ENCODE peak calls at places on chromosomes 12 and 14, in five cellular contexts. G, W, U, X and T are unnamed samples.

GRCh38 chr12:4194661-4195060 is 78.9 kb upstream of the CCND2 start:
- DNase-seq in G (no peak), W (no peak), U (no peak), X (no peak), T (no peak)

GRCh38 chr14:88323520-88324199 is 591 bp upstream of the KCNK10 start:
- DNase-seq in G (no peak), W (no peak), U (peak), X (no peak), T (peak)

GRCh38 chr14:65792208-65792905 is 379.8 kb downstream of the FUT8 start:
- DNase-seq in G (no peak), W (no peak), U (peak), X (no peak), T (no peak)

GRCh38 chr14:92653162-92653651 is 95.2 kb downstream of the LGMN start:
- DNase-seq in G (no peak), W (no peak), U (no peak), X (no peak), T (no peak)

GRCh38 chr12:132954471-132955048 is 1.5 kb downstream of the ZNF605 start:
- DNase-seq in G (no peak), W (no peak), U (no peak), X (no peak), T (no peak)

GRCh38 chr12:23851602-23852001 is 97.9 kb downstream of the SOX5 start:
- DNase-seq in G (no peak), W (no peak), U (no peak), X (no peak), T (no peak)

GRCh38 chr12:26870491-26871419 is 37.8 kb upstream of the ITPR2 start:
- DNase-seq in G (no peak), W (no peak), U (peak), X (peak), T (no peak)

GRCh38 chr12:51951843-51952722 is 584 bp downstream of the ACVR1B start:
- DNase-seq in G (peak), W (no peak), U (peak), X (no peak), T (no peak)

GRCh38 chr12:47900480-47901129 is 4.2 kb downstream of the VDR start:
- DNase-seq in G (no peak), W (peak), U (no peak), X (no peak), T (no peak)

GRCh38 chr14:18688346-18688745 is 87.4 kb downstream of the OR11H12 start:
- DNase-seq in G (no peak), W (no peak), U (no peak), X (no peak), T (no peak)

GRCh38 chr12:83827193-83827592 is 1085.4 kb downstream of the SLC6A15 start:
- DNase-seq in G (no peak), W (no peak), U (no peak), X (no peak), T (no peak)

GRCh38 chr14:100342195-100342594 is 19.1 kb downstream of the SLC25A47 start:
- DNase-seq in G (no peak), W (no peak), U (no peak), X (no peak), T (no peak)

GRCh38 chr12:31326689-31327659 is 1.0 kb upstream of the SINHCAF start:
- DNase-seq in G (no peak), W (no peak), U (no peak), X (no peak), T (no peak)

GRCh38 chr12:71756054-71756675 is 1.5 kb downstream of the RAB21 start:
- DNase-seq in G (no peak), W (no peak), U (no peak), X (no peak), T (no peak)

GRCh38 chr12:92470608-92471021 is 232.2 kb upstream of the PLEKHG7 start:
- DNase-seq in G (no peak), W (no peak), U (no peak), X (peak), T (no peak)

GRCh38 chr14:26290007-26290530 is 307.8 kb downstream of the NOVA1 start:
- DNase-seq in G (no peak), W (no peak), U (no peak), X (no peak), T (no peak)

GRCh38 chr12:123916729-123917128 is 55.9 kb downstream of the CCDC92 start:
- DNase-seq in G (no peak), W (no peak), U (no peak), X (no peak), T (no peak)

GRCh38 chr12:10167588-10167987 is 4.3 kb downstream of the OLR1 start:
- DNase-seq in G (no peak), W (peak), U (no peak), X (no peak), T (no peak)

GRCh38 chr12:122363782-122364181 is 58.7 kb downstream of the CLIP1 start:
- DNase-seq in G (no peak), W (no peak), U (no peak), X (no peak), T (no peak)

GRCh38 chr14:23704890-23705289 is 68.7 kb downstream of the DHRS2 start:
- DNase-seq in G (no peak), W (peak), U (no peak), X (no peak), T (no peak)

GRCh38 chr12:90163975-90164374 is 455.3 kb upstream of the ATP2B1 start:
- DNase-seq in G (no peak), W (no peak), U (no peak), X (no peak), T (peak)
- TF ChIP-seq FOXM1 in G (no peak), W (no peak), U (no peak), X (no peak), T (no peak)

GRCh38 chr12:65205886-65206285 is 36.5 kb downstream of the LEMD3 start:
- DNase-seq in G (no peak), W (no peak), U (no peak), X (no peak), T (no peak)
- TF ChIP-seq FOXM1 in G (no peak), W (no peak), U (no peak), X (no peak), T (no peak)

DNA sequence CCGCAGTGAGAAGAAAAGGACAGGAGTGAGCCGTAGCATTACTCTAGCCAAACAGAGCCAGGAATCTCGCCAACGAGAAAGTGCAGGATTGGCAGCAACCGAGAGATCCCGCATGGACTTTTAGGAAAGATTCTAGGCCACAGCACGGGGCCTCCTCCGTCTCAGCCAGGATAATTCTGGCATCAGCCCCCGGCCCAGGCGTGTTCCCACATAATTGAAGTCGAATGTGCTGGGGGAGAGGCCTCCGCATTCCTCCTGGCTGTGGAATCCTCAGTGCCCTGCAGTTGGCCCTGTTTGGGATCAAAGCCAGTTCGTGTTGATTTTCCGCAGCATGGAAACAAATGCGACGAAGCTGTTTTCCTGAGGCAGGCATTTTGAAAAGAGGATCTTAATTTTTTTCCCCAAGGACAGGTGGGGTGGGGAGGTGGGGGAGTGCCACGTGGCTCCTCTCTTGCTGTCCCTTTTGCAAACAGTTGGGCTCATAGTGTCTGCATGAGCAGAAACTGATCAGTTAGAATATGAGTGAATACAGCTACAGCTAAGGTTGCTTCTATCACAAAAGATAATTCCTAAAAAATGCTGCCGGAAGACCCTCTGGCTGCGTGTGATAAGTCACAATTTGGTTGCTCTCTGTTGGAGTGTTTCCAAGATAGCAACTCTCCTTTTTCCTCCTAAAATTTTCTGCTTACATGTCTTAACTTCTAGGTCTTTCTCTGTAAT is 37.3 kb upstream of the ATXN2 start:
- DNase-seq in G (peak), W (peak), U (peak), X (no peak), T (no peak)
- TF ChIP-seq FOXM1 in G (peak), W (no peak), U (no peak), X (no peak), T (no peak)

DNA sequence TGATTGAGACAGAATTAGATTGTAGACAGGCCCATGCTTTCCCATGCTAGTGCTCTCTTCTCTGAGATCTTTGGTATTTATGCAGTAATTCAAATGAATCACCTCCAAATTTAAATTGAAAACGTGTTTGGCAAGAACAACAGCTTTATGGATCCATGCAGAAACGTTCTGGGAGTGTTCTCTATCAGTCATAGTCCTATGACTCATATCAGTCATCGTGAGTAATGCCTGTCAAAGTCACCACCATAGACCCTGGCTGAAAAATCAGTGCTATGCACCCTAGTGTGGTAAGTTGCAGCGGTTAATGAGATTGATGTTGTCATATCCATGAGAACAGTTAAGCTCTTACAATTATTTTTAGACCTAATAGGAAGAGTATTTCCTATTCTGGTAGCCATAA is 90.1 kb upstream of the FOXG1 start:
- DNase-seq in G (no peak), W (no peak), U (no peak), X (no peak), T (no peak)
- TF ChIP-seq FOXM1 in G (no peak), W (no peak), U (no peak), X (no peak), T (no peak)

GRCh38 chr12:113065126-113066007 is 8.8 kb downstream of the DTX1 start:
- DNase-seq in G (peak), W (no peak), U (peak), X (no peak), T (peak)
- TF ChIP-seq FOXM1 in G (no peak), W (no peak), U (no peak), X (no peak), T (no peak)

DNA sequence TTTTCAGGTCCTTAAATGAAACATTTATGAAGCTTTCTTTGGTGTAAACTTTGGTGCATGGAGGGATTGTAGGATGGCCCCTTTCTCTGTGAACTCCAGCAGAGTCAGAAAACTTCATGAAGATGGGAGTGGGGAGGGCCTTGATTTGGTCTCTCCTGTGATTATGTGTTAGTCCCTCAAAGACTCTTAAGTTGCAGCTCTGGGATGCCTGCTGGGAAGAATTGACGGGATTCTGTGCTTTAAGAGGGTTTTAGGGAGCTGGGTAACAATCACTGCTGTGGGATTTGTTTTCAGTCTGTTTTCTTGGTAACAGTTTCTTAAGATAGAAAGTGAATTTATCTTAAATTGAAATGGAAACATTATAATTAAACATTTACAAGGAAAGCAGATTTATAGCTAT is 378.1 kb downstream of the AACS start:
- DNase-seq in G (no peak), W (no peak), U (no peak), X (no peak), T (no peak)
- TF ChIP-seq FOXM1 in G (no peak), W (no peak), U (no peak), X (no peak), T (no peak)

DNA sequence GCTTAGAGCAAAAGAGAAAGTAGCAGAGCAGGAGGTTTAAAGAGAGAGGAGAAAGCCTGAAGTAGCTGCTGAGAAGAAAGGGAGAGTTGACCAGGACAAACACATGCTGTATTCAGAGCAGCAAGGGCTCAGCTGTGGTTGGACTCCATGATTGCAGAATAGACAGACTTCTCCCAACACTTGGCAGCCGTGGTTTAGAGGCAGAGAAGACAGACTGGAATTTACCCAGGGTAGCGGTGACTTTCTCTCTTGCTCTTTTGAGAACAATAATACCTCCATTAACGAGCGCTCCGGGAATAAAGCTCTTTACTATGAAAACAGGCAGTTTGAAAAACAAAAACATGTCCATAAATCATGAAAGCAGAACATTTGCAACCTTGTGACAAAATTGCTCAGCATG is 21.4 kb upstream of the IGF1 start:
- DNase-seq in G (no peak), W (no peak), U (no peak), X (no peak), T (peak)
- TF ChIP-seq FOXM1 in G (no peak), W (no peak), U (no peak), X (no peak), T (no peak)

GRCh38 chr12:82672811-82673495 is 13.8 kb upstream of the TMTC2 start:
- DNase-seq in G (no peak), W (no peak), U (no peak), X (no peak), T (no peak)
- TF ChIP-seq FOXM1 in G (no peak), W (no peak), U (no peak), X (no peak), T (no peak)